ENCODE peak calls at places on chromosomes 1 and 21, in eight cellular contexts. J, B, O, U, T, E, N and F are unnamed samples.

GRCh38 chr21:36747815-36748381 is 49.0 kb downstream of the SIM2 start:
- DNase-seq in J (peak), B (no peak), O (peak), U (peak), T (no peak), E (peak), N (peak), F (peak)

GRCh38 chr1:173062156-173062938 is 11.6 kb upstream of the TNFSF18 start:
- DNase-seq in J (no peak), B (no peak), O (peak), U (peak), T (no peak), E (no peak), N (no peak), F (no peak)

GRCh38 chr1:150820710-150821521 is 12.9 kb upstream of the CTSK start:
- DNase-seq in J (no peak), B (no peak), O (no peak), U (peak), T (no peak), E (no peak), N (no peak), F (no peak)

GRCh38 chr1:154609398-154610380 is 1.7 kb upstream of the ADAR start:
- DNase-seq in J (peak), B (no peak), O (no peak), U (no peak), T (peak), E (no peak), N (no peak), F (peak)

GRCh38 chr1:77706321-77706720 is 23.9 kb upstream of the ZZZ3 start:
- DNase-seq in J (no peak), B (no peak), O (no peak), U (peak), T (no peak), E (no peak), N (no peak), F (no peak)

GRCh38 chr1:190453550-190453949 is 24.1 kb downstream of the BRINP3 start:
- DNase-seq in J (no peak), B (no peak), O (peak), U (no peak), T (no peak), E (no peak), N (no peak), F (no peak)

GRCh38 chr1:58500036-58500435 is 46.5 kb downstream of the OMA1 start:
- DNase-seq in J (peak), B (no peak), O (peak), U (no peak), T (no peak), E (peak), N (peak), F (no peak)

GRCh38 chr1:177185209-177185608 is 14.5 kb downstream of the BRINP2 start:
- DNase-seq in J (no peak), B (no peak), O (peak), U (peak), T (no peak), E (no peak), N (no peak), F (no peak)